ENCODE peak calls at places on chromosomes 7 and 10, in five cellular contexts. U is prostate gland; H is fibroblast of lung; A is activated CD8-positive, alpha-beta memory T cell treated with anti-CD3 and anti-CD28 coated beads for 4 hours; L is germinal center. B is an unnamed sample.

GRCh38 chr7:115271332-115272235 is 349.7 kb downstream of the MDFIC start:
- DNase-seq in L (no peak), A (no peak), H (peak; percentile 95), U (peak; percentile 21), B (no peak)

GRCh38 chr10:93440591-93441012 is 41.5 kb downstream of the MYOF start:
- DNase-seq in U (no peak), A (no peak), L (no peak), H (peak; percentile 51), B (peak; percentile 54)

GRCh38 chr7:6310594-6310993 is 38.2 kb upstream of the CYTH3 start:
- DNase-seq in U (no peak), L (no peak), H (no peak), A (no peak), B (no peak)

GRCh38 chr10:58641708-58642107 is 129.0 kb downstream of the BICC1 start:
- DNase-seq in H (peak; percentile 95), A (no peak), L (no peak), U (no peak), B (peak; percentile 88)

GRCh38 chr7:20651960-20652544 is 36.6 kb downstream of the ABCB5 start:
- DNase-seq in A (no peak), H (peak; percentile 32), L (no peak), U (no peak), B (peak; percentile 23)

GRCh38 chr10:1050555-1050954 is 1.6 kb upstream of the IDI1 start:
- DNase-seq in A (no peak), U (no peak), H (no peak), L (peak; percentile 61), B (no peak)

GRCh38 chr7:142770720-142771352 is at the start of gene PRSS2:
- DNase-seq in A (no peak), L (no peak), H (no peak), U (no peak), B (no peak)

GRCh38 chr7:143518941-143519340 is 41.3 kb downstream of the TAS2R41 start:
- DNase-seq in H (no peak), A (no peak), U (no peak), L (no peak), B (no peak)

GRCh38 chr10:112689327-112689726 is 242.3 kb downstream of the VTI1A start:
- DNase-seq in A (no peak), U (no peak), L (no peak), H (peak; percentile 5), B (peak; percentile 20)

GRCh38 chr10:35035641-35036040 is 54.5 kb downstream of the CUL2 start:
- DNase-seq in A (no peak), H (no peak), L (no peak), U (no peak), B (no peak)

GRCh38 chr7:105319578-105319977 is 69.1 kb downstream of the SRPK2 start:
- DNase-seq in L (no peak), U (no peak), A (no peak), H (no peak), B (no peak)

GRCh38 chr10:79487296-79488194 is 24.8 kb upstream of the EIF5AL1 start:
- DNase-seq in L (peak; percentile 56), U (peak; percentile 41), H (peak; percentile 69), A (peak; percentile 5), B (peak; percentile 59)

GRCh38 chr7:135877799-135878198 is 99.4 kb downstream of the MTPN start:
- DNase-seq in A (no peak), U (peak; percentile 72), H (peak; percentile 83), L (peak; percentile 29), B (peak; percentile 59)

GRCh38 chr10:122878799-122879338 is 512 bp downstream of the FAM24B start:
- DNase-seq in L (no peak), U (no peak), H (no peak), A (no peak), B (peak; percentile 25)

GRCh38 chr10:95445837-95446347 is 115.3 kb downstream of the SORBS1 start:
- DNase-seq in U (peak; percentile 46), L (peak; percentile 70), A (peak; percentile 3), H (peak; percentile 85), B (peak; percentile 77)

GRCh38 chr7:155466814-155467675 is 9.1 kb downstream of the EN2 start:
- DNase-seq in U (no peak), L (peak; percentile 63), A (no peak), H (no peak), B (no peak)

GRCh38 chr10:75234683-75235374 is 928 bp downstream of the COMTD1 start:
- DNase-seq in L (no peak), A (no peak), H (no peak), U (no peak), B (no peak)

GRCh38 chr10:3242251-3242650 is 69.7 kb upstream of the PITRM1 start:
- DNase-seq in U (no peak), H (no peak), L (no peak), A (no peak), B (no peak)

GRCh38 chr10:22010973-22011408 is 7.5 kb upstream of the DNAJC1 start:
- DNase-seq in U (no peak), H (peak; percentile 6), A (no peak), L (no peak), B (peak; percentile 31)

GRCh38 chr7:96198047-96198636 is 123.8 kb downstream of the SLC25A13 start:
- DNase-seq in U (no peak), L (no peak), A (no peak), H (peak; percentile 40), B (no peak)

GRCh38 chr7:2412587-2413201 is 9.3 kb downstream of the CHST12 start:
- DNase-seq in H (peak; percentile 31), L (no peak), A (no peak), U (no peak), B (no peak)

GRCh38 chr7:114481995-114482394 is 67.4 kb downstream of the FOXP2 start:
- DNase-seq in U (no peak), A (no peak), H (peak; percentile 23), L (no peak), B (peak; percentile 70)

GRCh38 chr7:88818552-88818951 is 23.0 kb upstream of the TEX47 start:
- DNase-seq in U (no peak), L (no peak), H (no peak), A (no peak), B (no peak)

GRCh38 chr7:33686001-33686591 is 219.2 kb upstream of the BMPER start:
- DNase-seq in L (no peak), A (no peak), H (no peak), U (no peak), B (no peak)

GRCh38 chr7:37212051-37212450 is 236.6 kb downstream of the ELMO1 start:
- DNase-seq in L (no peak), U (no peak), A (no peak), H (no peak), B (no peak)

GRCh38 chr10:98209441-98209840 is 58.6 kb downstream of the LOXL4 start:
- DNase-seq in A (no peak), U (no peak), H (no peak), L (no peak), B (no peak)

GRCh38 chr7:26843696-26844095 is 20.7 kb downstream of the SKAP2 start:
- DNase-seq in H (peak; percentile 13), L (no peak), A (no peak), U (no peak), B (peak; percentile 51)

GRCh38 chr10:71964669-71965515 is 697 bp downstream of the CHST3 start:
- DNase-seq in L (no peak), A (peak; percentile 26), U (peak; percentile 60), H (peak; percentile 83), B (peak; percentile 79)

GRCh38 chr10:13234172-13234571 is at the start of gene UCMA:
- DNase-seq in U (no peak), H (no peak), L (no peak), A (no peak), B (no peak)

GRCh38 chr10:12708921-12709320 is 292.6 kb downstream of the CCDC3 start:
- DNase-seq in L (no peak), U (no peak), H (peak; percentile 84), A (no peak), B (peak; percentile 54)

GRCh38 chr7:112069879-112070321 is 136.3 kb downstream of the DOCK4 start:
- DNase-seq in H (peak; percentile 39), L (no peak), A (no peak), U (no peak), B (peak; percentile 76)

GRCh38 chr10:6300106-6300783 is 97.5 kb downstream of the PFKFB3 start:
- DNase-seq in L (peak; percentile 64), A (no peak), U (no peak), H (peak; percentile 58), B (no peak)

GRCh38 chr7:45001138-45001694 is 1.2 kb downstream of the CCM2 start:
- DNase-seq in L (peak; percentile 51), U (no peak), A (peak; percentile 64), H (peak; percentile 54), B (no peak)

GRCh38 chr7:24905996-24906770 is 73.8 kb downstream of the OSBPL3 start:
- DNase-seq in L (no peak), H (peak; percentile 50), A (no peak), U (no peak), B (peak; percentile 57)

GRCh38 chr10:124303662-124304418 is 114.9 kb downstream of the OAT start:
- DNase-seq in A (no peak), H (no peak), L (no peak), U (no peak), B (no peak)

GRCh38 chr7:101185258-101185839 is 5.3 kb upstream of the NAT16 start:
- DNase-seq in U (no peak), A (no peak), H (peak; percentile 58), L (no peak), B (no peak)

GRCh38 chr10:124701881-124702656 is 42.1 kb downstream of the FAM53B start:
- DNase-seq in H (peak; percentile 56), L (no peak), A (no peak), U (no peak), B (no peak)

GRCh38 chr10:84075226-84076046 is 63.9 kb upstream of the GHITM start:
- DNase-seq in A (no peak), H (no peak), U (no peak), L (no peak), B (no peak)

GRCh38 chr7:132076301-132077049 is 499.8 kb downstream of the PLXNA4 start:
- DNase-seq in A (no peak), H (no peak), L (no peak), U (no peak), B (no peak)

B was measured in HCEC 1CT.